ENCODE peak calls at places on chromosomes 12 and 14, in six cellular contexts. V is CD8-positive, alpha-beta memory T cell; E is frontal cortex; I is Ammon's horn; P is NCI-H774; M is epithelial cell of esophagus. D is an unnamed sample.

GRCh38 chr14:56878766-56879165 is 68.5 kb upstream of the OTX2 start:
- DNase-seq in I (no peak), P (no peak), M (no peak), V (no peak), E (no peak), D (no peak)

GRCh38 chr14:103194256-103195045 is 71.2 kb downstream of the TNFAIP2 start:
- DNase-seq in I (no peak), E (no peak), V (no peak), M (peak), P (no peak), D (no peak)

GRCh38 chr14:74595006-74595735 is 16.9 kb downstream of the LTBP2 start:
- DNase-seq in P (no peak), E (no peak), M (no peak), V (no peak), I (no peak), D (no peak)

GRCh38 chr12:132482771-132483170 is 7.2 kb upstream of the FBRSL1 start:
- DNase-seq in V (no peak), P (no peak), M (no peak), I (no peak), E (no peak), D (no peak)

GRCh38 chr14:55416866-55417265 is 5.2 kb upstream of the ATG14 start:
- DNase-seq in I (no peak), E (no peak), P (no peak), M (peak), V (no peak), D (no peak)

GRCh38 chr12:28110329-28110728 is 79.9 kb upstream of the CCDC91 start:
- DNase-seq in E (no peak), V (no peak), M (peak), P (no peak), I (no peak), D (no peak)

GRCh38 chr12:49105504-49106120 is 5.0 kb downstream of the LMBR1L start:
- DNase-seq in P (no peak), I (no peak), E (no peak), M (peak), V (no peak), D (no peak)

GRCh38 chr14:99707420-99707819 is 23.3 kb downstream of the CYP46A1 start:
- DNase-seq in I (no peak), M (no peak), P (no peak), E (no peak), V (no peak), D (no peak)

GRCh38 chr12:96397756-96398421 is 2.4 kb downstream of the CDK17 start:
- DNase-seq in V (no peak), E (no peak), M (no peak), P (no peak), I (peak), D (no peak)

GRCh38 chr12:87518508-87518907 is 510.7 kb downstream of the C12orf50 start:
- DNase-seq in E (no peak), M (peak), P (no peak), V (no peak), I (no peak), D (no peak)

GRCh38 chr12:52539024-52539820 is 13.7 kb downstream of the KRT71 start:
- DNase-seq in P (peak), I (no peak), V (no peak), M (peak), E (no peak), D (no peak)

GRCh38 chr14:68794856-68795601 is 2.2 kb upstream of the ZFP36L1 start:
- DNase-seq in E (peak), I (no peak), M (peak), V (no peak), P (no peak), D (no peak)

GRCh38 chr12:119857036-119857435 is 20.1 kb downstream of the CIT start:
- DNase-seq in I (no peak), M (no peak), E (no peak), P (no peak), V (no peak), D (no peak)

GRCh38 chr14:30272848-30273563 is 286.0 kb upstream of the G2E3 start:
- DNase-seq in P (peak), V (no peak), I (peak), M (no peak), E (no peak), D (peak)

GRCh38 chr14:23548351-23549318 is 2.9 kb downstream of the ZFHX2 start:
- DNase-seq in V (no peak), M (no peak), I (no peak), E (no peak), P (peak), D (no peak)

GRCh38 chr12:69935651-69936100 is 110.6 kb downstream of the MYRFL start:
- DNase-seq in I (peak), E (no peak), V (no peak), P (no peak), M (peak), D (no peak)

GRCh38 chr12:110135012-110135411 is 10.9 kb downstream of the IFT81 start:
- DNase-seq in V (no peak), E (no peak), P (no peak), M (peak), I (no peak), D (no peak)

GRCh38 chr12:50017047-50017446 is 8.2 kb downstream of the RACGAP1 start:
- DNase-seq in E (no peak), M (peak), I (peak), P (no peak), V (no peak), D (no peak)

GRCh38 chr14:102902086-102902485 is 20.4 kb upstream of the AMN start:
- DNase-seq in E (no peak), I (no peak), V (no peak), M (no peak), P (no peak), D (no peak)

GRCh38 chr12:100499416-100499815 is 25.8 kb downstream of the NR1H4 start:
- DNase-seq in E (no peak), I (no peak), M (peak), P (no peak), V (no peak), D (no peak)

GRCh38 chr12:28882444-28882843 is 266.6 kb upstream of the FAR2 start:
- DNase-seq in E (no peak), I (no peak), P (no peak), V (no peak), M (peak), D (no peak)

GRCh38 chr12:107605293-107605692 is 80.3 kb upstream of the PWP1 start:
- DNase-seq in E (no peak), I (no peak), V (no peak), P (no peak), M (no peak), D (no peak)

D was measured in NCI-H2081 treated with DMSO at 0.1 percent for 48 hours.